ENCODE peak calls at places on chromosomes 11 and 22, in eight cellular contexts. L, N, I, Y, M, E, C and J are unnamed samples.

GRCh38 chr11:41201156-41201555 is 258.3 kb downstream of the LRRC4C start:
- DNase-seq in E (no peak), C (no peak), Y (no peak), L (peak), N (peak), I (peak), M (peak), J (no peak)

GRCh38 chr11:69352181-69352580 is 58.2 kb downstream of the MYEOV start:
- DNase-seq in C (no peak), I (no peak), N (no peak), L (peak), M (no peak), Y (no peak), E (no peak), J (peak)

GRCh38 chr11:6554828-6555706 is 48.3 kb downstream of the RRP8 start:
- DNase-seq in N (no peak), M (no peak), E (no peak), L (no peak), I (no peak), C (no peak), Y (no peak), J (no peak)

GRCh38 chr11:1826552-1827094 is 8.2 kb upstream of the SYT8 start:
- DNase-seq in L (peak), M (peak), N (peak), I (no peak), C (no peak), Y (peak), E (no peak), J (peak)

GRCh38 chr11:15859411-15859810 is 496.9 kb downstream of the SOX6 start:
- DNase-seq in E (no peak), Y (no peak), I (no peak), N (no peak), C (no peak), M (no peak), L (no peak), J (no peak)

GRCh38 chr22:49569286-49570031 is 258.2 kb downstream of the BRD1 start:
- DNase-seq in I (no peak), E (no peak), C (no peak), L (no peak), Y (peak), M (no peak), N (no peak), J (no peak)

GRCh38 chr11:82719316-82719715 is 14.3 kb downstream of the FAM181B start:
- DNase-seq in I (no peak), Y (no peak), M (no peak), E (no peak), C (no peak), N (no peak), L (no peak), J (no peak)

GRCh38 chr11:121983901-121984300 is 132.1 kb downstream of the BLID start:
- DNase-seq in N (no peak), M (no peak), Y (no peak), I (no peak), L (no peak), E (no peak), C (no peak), J (no peak)

GRCh38 chr22:19821523-19822300 is 33.0 kb downstream of the GNB1L start:
- DNase-seq in M (no peak), I (peak), N (no peak), L (no peak), C (no peak), E (no peak), Y (peak), J (no peak)

GRCh38 chr11:90798769-90799168 is 575.9 kb upstream of the CHORDC1 start:
- DNase-seq in N (no peak), L (no peak), M (no peak), I (no peak), C (no peak), Y (no peak), E (no peak), J (no peak)

GRCh38 chr22:35631597-35631996 is 14.5 kb upstream of the MB start:
- DNase-seq in E (peak), I (peak), C (no peak), M (peak), Y (peak), L (no peak), N (peak), J (no peak)

GRCh38 chr11:65869643-65870306 is 2.8 kb downstream of the EFEMP2 start:
- DNase-seq in Y (no peak), I (no peak), M (no peak), E (no peak), N (no peak), C (no peak), L (no peak), J (no peak)

GRCh38 chr11:124745835-124746620 is 6.0 kb downstream of the VSIG2 start:
- DNase-seq in I (peak), N (peak), M (no peak), C (no peak), E (no peak), L (no peak), Y (no peak), J (no peak)

GRCh38 chr22:41468381-41469217 is at the start of the genes ACO2 and PHF5A:
- DNase-seq in L (peak), M (peak), N (peak), I (peak), Y (peak), E (peak), C (peak), J (peak)

GRCh38 chr11:119402470-119402869 is 20.5 kb downstream of the THY1 start:
- DNase-seq in Y (no peak), M (no peak), N (no peak), I (no peak), C (no peak), L (no peak), E (no peak), J (no peak)

GRCh38 chr11:134945993-134946392 is 534.0 kb upstream of the B3GAT1 start:
- DNase-seq in I (no peak), M (no peak), L (no peak), Y (no peak), E (no peak), N (no peak), C (no peak), J (no peak)

GRCh38 chr11:66070604-66071325 is 693 bp downstream of the PACS1 start:
- DNase-seq in L (peak), C (no peak), Y (peak), M (peak), I (peak), N (no peak), E (no peak), J (peak)

GRCh38 chr22:45096256-45096907 is 67.3 kb upstream of the NUP50 start:
- DNase-seq in M (peak), N (peak), Y (peak), L (peak), C (no peak), I (peak), E (peak), J (peak)

GRCh38 chr11:61270354-61271070 is 24.6 kb downstream of the VWCE start:
- DNase-seq in Y (no peak), E (no peak), N (no peak), I (no peak), L (peak), M (peak), C (no peak), J (peak)

GRCh38 chr11:63445720-63446119 is 45.2 kb downstream of the PLAAT5 start:
- DNase-seq in I (no peak), E (no peak), C (no peak), L (peak), M (peak), N (no peak), Y (no peak), J (peak)

GRCh38 chr11:65928667-65929066 is 9.4 kb downstream of the DRAP1 start:
- DNase-seq in E (no peak), Y (no peak), L (no peak), M (no peak), I (no peak), C (no peak), N (no peak), J (no peak)

GRCh38 chr11:31805629-31806185 is 5.4 kb downstream of the PAX6 start:
- DNase-seq in N (no peak), L (peak), Y (no peak), I (no peak), C (no peak), E (no peak), M (no peak), J (no peak)

GRCh38 chr11:35102267-35102666 is 36.7 kb upstream of the CD44 start:
- DNase-seq in Y (no peak), C (no peak), N (no peak), M (no peak), L (peak), E (no peak), I (no peak), J (peak)

GRCh38 chr11:94549166-94549565 is 5.4 kb downstream of the FUT4 start:
- DNase-seq in C (no peak), M (no peak), I (no peak), N (no peak), L (no peak), E (no peak), Y (no peak), J (no peak)

GRCh38 chr11:17873571-17873970 is 139.0 kb downstream of the KCNC1 start:
- DNase-seq in E (no peak), L (no peak), M (no peak), Y (no peak), C (no peak), N (no peak), I (no peak), J (no peak)

GRCh38 chr11:131889146-131889577 is 518.7 kb downstream of the NTM start:
- DNase-seq in I (no peak), M (peak), L (peak), Y (no peak), N (no peak), C (peak), E (no peak), J (peak)

GRCh38 chr11:46948378-46949131 is 12.0 kb downstream of the CSTPP1 start:
- DNase-seq in N (peak), Y (no peak), M (peak), E (no peak), L (peak), I (no peak), C (peak), J (peak)

GRCh38 chr11:67264886-67265632 is 1.2 kb upstream of the GRK2 start:
- DNase-seq in N (no peak), M (no peak), Y (no peak), I (no peak), E (no peak), C (no peak), L (no peak), J (no peak)

GRCh38 chr11:12110201-12110713 is at the start of gene MICAL2:
- DNase-seq in E (peak), L (peak), I (peak), M (peak), C (peak), N (peak), Y (peak), J (peak)

GRCh38 chr11:100981196-100981824 is 148.3 kb downstream of the PGR start:
- DNase-seq in L (no peak), E (no peak), C (no peak), I (no peak), N (no peak), Y (no peak), M (no peak), J (no peak)

GRCh38 chr11:97965849-97966646 is 1054.7 kb upstream of the CNTN5 start:
- DNase-seq in I (no peak), Y (no peak), M (peak), L (peak), E (no peak), N (no peak), C (no peak), J (peak)

DNA sequence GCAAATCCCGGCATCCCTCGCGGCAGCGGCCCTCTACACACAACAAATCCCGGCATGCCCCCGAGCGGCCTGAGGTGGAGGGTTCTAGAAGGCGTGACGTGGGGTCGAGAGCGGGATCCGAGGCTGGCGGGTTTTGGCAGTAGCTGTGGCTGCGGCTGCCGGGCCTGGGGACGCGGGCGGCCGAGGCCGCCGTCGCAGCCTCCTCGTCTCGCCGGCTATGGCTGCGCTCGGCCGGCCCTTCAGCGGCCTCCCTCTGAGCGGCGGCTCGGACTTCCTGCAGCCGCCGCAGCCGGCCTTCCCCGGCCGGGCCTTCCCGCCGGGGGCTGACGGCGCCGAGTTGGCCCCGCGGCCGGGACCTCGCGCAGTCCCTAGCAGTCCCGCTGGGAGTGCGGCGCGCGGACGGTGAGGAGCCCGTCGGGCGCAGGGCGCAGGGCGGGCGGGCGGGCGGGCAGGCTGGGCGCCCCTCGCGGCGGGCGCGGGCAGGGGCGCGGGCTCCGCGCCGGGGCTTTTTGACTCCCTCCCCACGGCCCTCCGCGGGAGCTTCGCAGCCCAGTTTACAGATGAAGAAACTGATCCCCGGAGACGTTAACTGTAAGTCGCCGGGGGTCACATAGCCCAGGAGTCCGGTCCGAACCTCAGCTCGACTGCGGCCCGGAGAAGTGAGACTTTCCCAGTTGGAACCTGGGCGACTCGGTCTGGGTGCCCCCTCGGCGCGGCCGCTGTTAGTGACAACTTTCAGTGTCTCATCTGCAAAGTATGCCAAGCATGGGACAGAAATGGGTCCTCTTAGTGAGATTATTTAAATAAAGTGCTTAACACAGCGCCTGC is at the start of gene CCDC117:
- DNase-seq in C (peak), I (peak), N (peak), Y (peak), E (peak), M (peak), L (peak), J (peak)
- TF ChIP-seq CTCF in C (no peak), I (peak), N (peak), Y (peak), E (peak), M (no peak), L (no peak), J (peak)

GRCh38 chr11:85647078-85647477 is 689 bp upstream of the TMEM126A start:
- DNase-seq in M (no peak), N (no peak), C (no peak), L (no peak), I (no peak), Y (no peak), E (no peak), J (no peak)

GRCh38 chr11:85653048-85653447 is 5.3 kb downstream of the TMEM126A start:
- DNase-seq in N (no peak), Y (no peak), E (no peak), C (no peak), L (no peak), M (no peak), I (no peak), J (no peak)

GRCh38 chr11:85656777-85657176 is 8.2 kb downstream of the CREBZF start:
- DNase-seq in I (no peak), M (no peak), C (no peak), N (no peak), E (no peak), L (no peak), Y (no peak), J (no peak)

GRCh38 chr11:85647604-85648299 is at the start of gene TMEM126A:
- DNase-seq in C (no peak), E (peak), M (peak), N (peak), I (peak), Y (peak), L (peak), J (peak)

DNA sequence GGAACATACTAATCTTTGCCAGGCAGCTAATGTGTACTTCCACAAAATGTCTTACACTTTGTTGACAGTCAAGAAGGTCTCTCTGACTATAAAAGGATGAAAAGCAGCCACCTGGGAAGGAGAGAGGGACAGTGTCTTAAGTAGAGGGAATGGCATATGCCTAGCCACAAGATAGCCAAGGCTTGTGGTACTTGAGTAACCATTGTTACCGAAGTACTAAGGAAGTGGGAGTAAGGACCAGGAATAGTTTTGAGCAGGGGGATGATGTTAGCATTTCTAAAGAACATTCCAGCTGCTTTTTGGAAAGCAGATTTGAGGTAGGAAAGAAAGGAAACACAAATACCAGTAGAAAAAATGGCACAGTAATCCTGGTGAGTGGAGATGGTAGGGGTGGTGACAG is 3.4 kb downstream of the TMEM126A start:
- DNase-seq in N (no peak), L (no peak), M (no peak), C (no peak), Y (no peak), I (no peak), E (no peak), J (no peak)
- H3K4me3 ChIP-seq in N (no peak), L (no peak), M (no peak), C (no peak), Y (no peak), I (no peak), E (no peak), J (no peak)

DNA sequence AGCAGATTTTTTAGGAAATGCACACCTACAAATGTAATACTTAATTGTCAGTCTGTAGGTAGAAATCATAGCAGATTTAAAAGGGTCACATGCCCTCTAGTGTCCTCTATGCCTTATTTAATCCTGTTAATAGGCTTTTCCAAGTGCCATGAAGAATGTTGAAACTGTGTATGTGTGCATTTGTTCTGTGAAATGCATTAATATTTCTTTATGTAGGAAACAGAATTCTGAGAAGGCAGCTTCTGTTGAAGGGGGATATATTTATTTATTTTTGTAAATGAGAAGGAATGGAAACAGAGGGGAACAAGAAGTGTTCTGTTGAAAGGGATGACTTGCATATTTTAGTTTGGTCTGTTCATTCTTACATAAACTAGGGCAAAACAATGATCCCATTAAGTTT is 51.0 kb downstream of the SVIP start:
- DNase-seq in C (no peak), Y (no peak), I (no peak), N (peak), L (no peak), E (no peak), M (no peak), J (no peak)
- TF ChIP-seq CTCF in C (no peak), Y (no peak), I (no peak), N (peak), L (no peak), E (no peak), M (no peak), J (no peak)

GRCh38 chr11:64801591-64802369 is 1.2 kb downstream of the MAP4K2 start:
- DNase-seq in I (no peak), E (no peak), M (no peak), C (no peak), L (no peak), Y (no peak), N (no peak), J (no peak)
- H3K4me3 ChIP-seq in I (no peak), E (peak), M (peak), C (no peak), L (peak), Y (peak), N (no peak), J (no peak)

GRCh38 chr11:13834463-13834862 is 128.1 kb upstream of the SPON1 start:
- DNase-seq in M (no peak), I (no peak), L (no peak), C (no peak), N (peak), E (no peak), Y (no peak), J (no peak)
- TF ChIP-seq CTCF in M (peak), I (no peak), L (peak), C (peak), N (no peak), E (peak), Y (no peak), J (peak)

DNA sequence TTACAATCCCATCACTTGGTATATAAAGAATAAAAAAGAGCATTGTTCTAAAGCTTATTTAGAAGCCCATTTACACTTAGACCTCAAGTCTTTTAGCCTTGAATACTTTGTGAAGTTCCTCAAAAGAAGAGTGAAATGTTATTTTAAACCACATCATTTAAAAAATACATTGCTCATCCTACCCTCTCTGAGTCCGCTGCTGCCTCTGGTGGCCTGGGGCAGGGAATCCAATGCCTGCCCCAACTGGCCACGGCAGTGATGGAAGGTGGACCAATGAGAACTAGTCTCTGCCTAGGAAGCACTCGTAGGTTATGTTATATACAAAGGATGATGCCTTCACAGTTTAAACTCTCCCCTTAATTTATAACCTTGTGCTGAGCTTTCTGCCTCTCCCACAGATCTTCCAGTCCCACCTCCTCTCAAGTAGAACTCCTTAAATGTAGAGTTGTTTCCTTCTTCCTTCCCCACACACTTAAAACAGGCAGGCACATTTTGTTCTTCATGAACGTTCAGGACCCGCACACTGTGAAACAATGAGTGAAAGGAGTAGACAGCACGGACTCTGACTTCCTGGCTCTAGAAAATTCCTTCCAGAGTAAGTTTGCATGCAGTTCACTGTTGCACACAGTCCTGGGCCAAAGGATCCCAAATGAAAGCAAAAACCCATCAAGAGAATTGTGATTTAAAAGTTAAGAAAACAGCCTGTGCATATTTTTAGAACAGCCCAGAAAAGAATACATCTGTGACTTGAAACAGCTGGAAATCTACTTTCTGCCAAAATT is 167.8 kb downstream of the RRAS2 start:
- DNase-seq in N (no peak), C (no peak), E (no peak), I (peak), L (no peak), Y (peak), M (no peak), J (peak)
- H3K4me3 ChIP-seq in N (no peak), C (no peak), E (no peak), I (no peak), L (peak), Y (no peak), M (no peak), J (no peak)

DNA sequence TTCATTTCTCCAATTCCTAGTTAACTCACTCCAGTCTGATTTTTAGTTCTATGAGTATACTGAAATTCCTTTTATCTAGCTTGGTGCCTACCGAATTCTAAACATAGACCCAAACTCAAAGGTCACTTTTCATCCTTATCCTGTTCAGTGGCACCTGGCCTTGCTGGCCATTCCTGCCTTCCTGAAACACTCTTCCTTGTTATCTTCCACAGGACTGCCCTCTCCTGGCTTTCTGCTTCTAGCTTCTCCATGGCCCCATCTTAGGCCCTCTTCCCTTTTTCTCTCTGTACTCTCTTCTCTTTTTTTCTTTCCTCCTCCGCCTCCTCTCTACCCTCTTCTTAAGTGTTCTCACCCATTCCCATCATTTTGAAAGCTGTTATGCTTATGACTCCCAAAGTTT is 87.3 kb downstream of the WNT11 start:
- DNase-seq in C (no peak), N (no peak), I (no peak), Y (no peak), L (no peak), E (no peak), M (no peak), J (no peak)
- TF ChIP-seq CTCF in C (no peak), N (no peak), I (no peak), Y (no peak), L (no peak), E (no peak), M (no peak), J (no peak)